ENCODE peak calls at places on chromosome 18, in seven cellular contexts. S is RPMI8226; X is prostate gland; D is kidney; K is activated CD4-positive, alpha-beta T cell treated with anti-CD3 and anti-CD28 coated beads for 36 hours; C is AG10803; V is memory B cell. U is an unnamed sample.

GRCh38 chr18:58527116-58528010 is 101.5 kb downstream of the ALPK2 start:
- DNase-seq in D (no peak), X (no peak), K (no peak), S (no peak), V (no peak), C (peak), U (no peak)

GRCh38 chr18:32469190-32469611 is 1.5 kb downstream of the GAREM1 start:
- DNase-seq in S (peak), C (peak), X (peak), K (peak), V (no peak), D (peak), U (peak)

GRCh38 chr18:76621184-76621583 is 126.1 kb upstream of the ZNF516 start:
- DNase-seq in D (no peak), S (no peak), X (no peak), V (no peak), K (no peak), C (peak), U (no peak)

GRCh38 chr18:12009581-12010140 is 28.4 kb downstream of the IMPA2 start:
- DNase-seq in V (no peak), S (no peak), X (no peak), C (no peak), D (peak), K (no peak), U (no peak)

GRCh38 chr18:2706903-2707302 is 51.4 kb downstream of the SMCHD1 start:
- DNase-seq in K (no peak), S (no peak), V (no peak), X (no peak), C (no peak), D (no peak), U (no peak)

GRCh38 chr18:11247381-11247970 is 98.1 kb upstream of the PIEZO2 start:
- DNase-seq in X (no peak), C (no peak), D (no peak), V (no peak), K (no peak), S (no peak), U (no peak)

GRCh38 chr18:48621240-48621639 is 82.4 kb downstream of the CTIF start:
- DNase-seq in C (peak), V (no peak), X (no peak), S (no peak), K (no peak), D (peak), U (no peak)

GRCh38 chr18:12048827-12049175 is 44.8 kb upstream of the ANKRD62 start:
- DNase-seq in D (no peak), K (no peak), V (no peak), C (peak), X (no peak), S (peak), U (no peak)

GRCh38 chr18:8529609-8530008 is 79.6 kb upstream of the RAB12 start:
- DNase-seq in D (no peak), C (no peak), K (no peak), S (no peak), V (no peak), X (no peak), U (no peak)

GRCh38 chr18:79548986-79549637 is 130.5 kb upstream of the CTDP1 start:
- DNase-seq in X (no peak), V (no peak), D (peak), C (no peak), S (no peak), K (no peak), U (no peak)

GRCh38 chr18:5568416-5568815 is 24.6 kb upstream of the EPB41L3 start:
- DNase-seq in X (no peak), S (no peak), C (no peak), V (no peak), K (no peak), D (no peak), U (no peak)

GRCh38 chr18:8990276-8991031 is 112.0 kb upstream of the NDUFV2 start:
- DNase-seq in K (no peak), X (no peak), D (no peak), V (no peak), S (no peak), C (peak), U (peak)

GRCh38 chr18:24799720-24800119 is 339.3 kb downstream of the HRH4 start:
- DNase-seq in K (no peak), X (peak), C (no peak), D (no peak), V (no peak), S (no peak), U (no peak)

GRCh38 chr18:64037812-64038414 is 68.0 kb downstream of the SERPINB8 start:
- DNase-seq in V (no peak), D (no peak), S (peak), K (no peak), X (no peak), C (peak), U (no peak)